ENCODE peak calls at places on chromosomes 13 and 19, in seven cellular contexts. One of them, this sample, is unnamed.

GRCh38 chr13:79541426-79542049 is 60.6 kb downstream of the NDFIP2 start:
- DNase-seq in SK-N-SH: peak; percentile 21
- DNase-seq in K562: peak; percentile 61
- DNase-seq in H1: no peak
- DNase-seq in HepG2: peak; percentile 62
- DNase-seq in GM12878: peak; percentile 49
- DNase-seq in HCT116: peak; percentile 56
- DNase-seq in this sample: peak; percentile 65

GRCh38 chr19:30160426-30160825 is 211.8 kb upstream of the ZNF536 start:
- DNase-seq in GM12878: no peak
- DNase-seq in H1: no peak
- DNase-seq in HepG2: no peak
- DNase-seq in HCT116: no peak
- DNase-seq in SK-N-SH: no peak
- DNase-seq in K562: no peak
- DNase-seq in this sample: no peak

GRCh38 chr13:34039678-34040077 is 221.7 kb downstream of the RFC3 start:
- DNase-seq in H1: no peak
- DNase-seq in K562: no peak
- DNase-seq in SK-N-SH: no peak
- DNase-seq in GM12878: no peak
- DNase-seq in HCT116: no peak
- DNase-seq in HepG2: no peak
- DNase-seq in this sample: no peak

GRCh38 chr13:60753641-60754040 is 356.6 kb downstream of the TDRD3 start:
- DNase-seq in H1: no peak
- DNase-seq in HepG2: no peak
- DNase-seq in GM12878: no peak
- DNase-seq in SK-N-SH: no peak
- DNase-seq in K562: no peak
- DNase-seq in HCT116: no peak
- DNase-seq in this sample: no peak

GRCh38 chr19:5925830-5926459 is 11.9 kb downstream of the CAPS start:
- DNase-seq in SK-N-SH: no peak
- DNase-seq in K562: no peak
- DNase-seq in HCT116: no peak
- DNase-seq in H1: no peak
- DNase-seq in GM12878: no peak
- DNase-seq in HepG2: no peak
- DNase-seq in this sample: no peak

GRCh38 chr13:97359181-97360057 is 74.5 kb upstream of the RAP2A start:
- DNase-seq in SK-N-SH: peak; percentile 66
- DNase-seq in H1: no peak
- DNase-seq in GM12878: no peak
- DNase-seq in HepG2: peak; percentile 73
- DNase-seq in HCT116: peak; percentile 44
- DNase-seq in K562: peak; percentile 71
- DNase-seq in this sample: peak; percentile 30

GRCh38 chr19:6409346-6409745 is 15.3 kb downstream of the KHSRP start:
- DNase-seq in HepG2: no peak
- DNase-seq in H1: no peak
- DNase-seq in HCT116: no peak
- DNase-seq in K562: no peak
- DNase-seq in GM12878: no peak
- DNase-seq in SK-N-SH: no peak
- DNase-seq in this sample: no peak

GRCh38 chr19:56993851-56994250 is 125.9 kb upstream of the USP29 start:
- DNase-seq in HCT116: no peak
- DNase-seq in GM12878: no peak
- DNase-seq in K562: no peak
- DNase-seq in H1: no peak
- DNase-seq in SK-N-SH: no peak
- DNase-seq in HepG2: no peak
- DNase-seq in this sample: no peak

GRCh38 chr19:35107541-35107939 is 8.1 kb upstream of the FXYD3 start:
- DNase-seq in H1: no peak
- DNase-seq in HepG2: peak; percentile 90
- DNase-seq in K562: peak; percentile 73
- DNase-seq in HCT116: peak; percentile 78
- DNase-seq in GM12878: no peak
- DNase-seq in SK-N-SH: no peak
- DNase-seq in this sample: no peak

GRCh38 chr13:106416645-106417044 is 118.8 kb downstream of the EFNB2 start:
- DNase-seq in K562: peak; percentile 14
- DNase-seq in HepG2: no peak
- DNase-seq in HCT116: no peak
- DNase-seq in GM12878: no peak
- DNase-seq in SK-N-SH: no peak
- DNase-seq in H1: no peak
- DNase-seq in this sample: peak; percentile 13

GRCh38 chr13:62846302-62846701 is 1430.7 kb upstream of the PCDH20 start:
- DNase-seq in K562: no peak
- DNase-seq in GM12878: no peak
- DNase-seq in HepG2: no peak
- DNase-seq in HCT116: peak; percentile 0
- DNase-seq in H1: no peak
- DNase-seq in SK-N-SH: no peak
- DNase-seq in this sample: no peak

GRCh38 chr19:3185482-3186376 is at the start of gene NCLN:
- DNase-seq in HepG2: peak; percentile 90
- DNase-seq in SK-N-SH: peak; percentile 96
- DNase-seq in K562: peak; percentile 96
- DNase-seq in H1: peak; percentile 95
- DNase-seq in GM12878: peak; percentile 92
- DNase-seq in HCT116: peak; percentile 91
- DNase-seq in this sample: peak; percentile 93

GRCh38 chr13:112772539-112772909 is 82.7 kb downstream of the ATP11A start:
- DNase-seq in K562: no peak
- DNase-seq in SK-N-SH: no peak
- DNase-seq in GM12878: no peak
- DNase-seq in H1: no peak
- DNase-seq in HCT116: no peak
- DNase-seq in HepG2: no peak
- DNase-seq in this sample: no peak

GRCh38 chr19:19539738-19540703 is 2.0 kb downstream of the CILP2 start:
- DNase-seq in HepG2: no peak
- DNase-seq in HCT116: peak; percentile 80
- DNase-seq in H1: peak; percentile 94
- DNase-seq in SK-N-SH: peak; percentile 93
- DNase-seq in K562: peak; percentile 92
- DNase-seq in GM12878: no peak
- DNase-seq in this sample: no peak

GRCh38 chr19:40519352-40520322 is 52.8 kb downstream of the SPTBN4 start:
- DNase-seq in GM12878: no peak
- DNase-seq in HepG2: no peak
- DNase-seq in HCT116: no peak
- DNase-seq in H1: peak; percentile 77
- DNase-seq in SK-N-SH: no peak
- DNase-seq in K562: no peak
- DNase-seq in this sample: no peak

GRCh38 chr13:67416047-67416925 is 186.2 kb upstream of the PCDH9 start:
- DNase-seq in K562: peak; percentile 35
- DNase-seq in HCT116: no peak
- DNase-seq in H1: peak; percentile 84
- DNase-seq in HepG2: peak; percentile 4
- DNase-seq in GM12878: no peak
- DNase-seq in SK-N-SH: peak; percentile 32
- DNase-seq in this sample: peak; percentile 38

GRCh38 chr19:39996218-39996810 is 546 bp upstream of the ZNF546 start:
- DNase-seq in GM12878: peak; percentile 17
- DNase-seq in H1: no peak
- DNase-seq in K562: peak; percentile 50
- DNase-seq in HCT116: peak; percentile 29
- DNase-seq in SK-N-SH: peak; percentile 62
- DNase-seq in HepG2: peak; percentile 27
- DNase-seq in this sample: peak; percentile 50

GRCh38 chr13:50033696-50034095 is 18.5 kb downstream of the KCNRG start:
- DNase-seq in GM12878: no peak
- DNase-seq in H1: no peak
- DNase-seq in HCT116: no peak
- DNase-seq in SK-N-SH: no peak
- DNase-seq in K562: no peak
- DNase-seq in HepG2: no peak
- DNase-seq in this sample: peak; percentile 6

GRCh38 chr13:21045101-21045500 is 16.3 kb downstream of the LATS2 start:
- DNase-seq in GM12878: no peak
- DNase-seq in HCT116: no peak
- DNase-seq in K562: no peak
- DNase-seq in SK-N-SH: no peak
- DNase-seq in H1: no peak
- DNase-seq in HepG2: no peak
- DNase-seq in this sample: no peak

GRCh38 chr19:44746946-44747738 is 1.4 kb upstream of the BCL3 start:
- DNase-seq in HepG2: peak; percentile 80
- DNase-seq in HCT116: peak; percentile 81
- DNase-seq in GM12878: peak; percentile 59
- DNase-seq in K562: peak; percentile 93
- DNase-seq in SK-N-SH: peak; percentile 84
- DNase-seq in H1: peak; percentile 92
- DNase-seq in this sample: peak; percentile 59
- TF ChIP-seq JUND in HepG2: no peak
- TF ChIP-seq JUND in HCT116: no peak
- TF ChIP-seq JUND in GM12878: no peak
- TF ChIP-seq JUND in K562: peak; percentile 67
- TF ChIP-seq JUND in SK-N-SH: peak; percentile 54
- TF ChIP-seq JUND in H1: peak; percentile 60
- TF ChIP-seq JUND in this sample: peak; percentile 67

GRCh38 chr19:38785187-38785699 is 3.8 kb upstream of the LGALS7B start:
- DNase-seq in K562: no peak
- DNase-seq in SK-N-SH: no peak
- DNase-seq in GM12878: no peak
- DNase-seq in HCT116: no peak
- DNase-seq in H1: no peak
- DNase-seq in HepG2: no peak
- DNase-seq in this sample: no peak

GRCh38 chr19:38781058-38781457 is 7.7 kb upstream of the LGALS7 start:
- DNase-seq in GM12878: no peak
- DNase-seq in H1: no peak
- DNase-seq in K562: peak; percentile 89
- DNase-seq in HepG2: no peak
- DNase-seq in SK-N-SH: no peak
- DNase-seq in HCT116: no peak
- DNase-seq in this sample: no peak

GRCh38 chr19:38784224-38784623 is 4.8 kb upstream of the LGALS7B start:
- DNase-seq in SK-N-SH: no peak
- DNase-seq in GM12878: no peak
- DNase-seq in HCT116: no peak
- DNase-seq in HepG2: peak; percentile 63
- DNase-seq in K562: no peak
- DNase-seq in H1: no peak
- DNase-seq in this sample: no peak

GRCh38 chr19:38788478-38789243 is at the start of gene LGALS7B:
- DNase-seq in HepG2: no peak
- DNase-seq in K562: no peak
- DNase-seq in H1: no peak
- DNase-seq in SK-N-SH: no peak
- DNase-seq in HCT116: no peak
- DNase-seq in GM12878: no peak
- DNase-seq in this sample: no peak

GRCh38 chr19:38786572-38787265 is 2.3 kb upstream of the LGALS7B start:
- DNase-seq in GM12878: no peak
- DNase-seq in H1: no peak
- DNase-seq in K562: no peak
- DNase-seq in SK-N-SH: no peak
- DNase-seq in HCT116: no peak
- DNase-seq in HepG2: no peak
- DNase-seq in this sample: no peak
- TF ChIP-seq JUND in GM12878: no peak
- TF ChIP-seq JUND in H1: no peak
- TF ChIP-seq JUND in K562: no peak
- TF ChIP-seq JUND in SK-N-SH: no peak
- TF ChIP-seq JUND in HCT116: no peak
- TF ChIP-seq JUND in HepG2: no peak
- TF ChIP-seq JUND in this sample: no peak

GRCh38 chr13:113945857-113946408 is 27.9 kb downstream of the C13orf46 start:
- DNase-seq in HepG2: no peak
- DNase-seq in K562: no peak
- DNase-seq in H1: no peak
- DNase-seq in HCT116: no peak
- DNase-seq in GM12878: no peak
- DNase-seq in SK-N-SH: peak; percentile 27
- DNase-seq in this sample: no peak
- TF ChIP-seq JUND in HepG2: no peak
- TF ChIP-seq JUND in K562: no peak
- TF ChIP-seq JUND in H1: no peak
- TF ChIP-seq JUND in HCT116: no peak
- TF ChIP-seq JUND in GM12878: no peak
- TF ChIP-seq JUND in SK-N-SH: no peak
- TF ChIP-seq JUND in this sample: no peak

DNA sequence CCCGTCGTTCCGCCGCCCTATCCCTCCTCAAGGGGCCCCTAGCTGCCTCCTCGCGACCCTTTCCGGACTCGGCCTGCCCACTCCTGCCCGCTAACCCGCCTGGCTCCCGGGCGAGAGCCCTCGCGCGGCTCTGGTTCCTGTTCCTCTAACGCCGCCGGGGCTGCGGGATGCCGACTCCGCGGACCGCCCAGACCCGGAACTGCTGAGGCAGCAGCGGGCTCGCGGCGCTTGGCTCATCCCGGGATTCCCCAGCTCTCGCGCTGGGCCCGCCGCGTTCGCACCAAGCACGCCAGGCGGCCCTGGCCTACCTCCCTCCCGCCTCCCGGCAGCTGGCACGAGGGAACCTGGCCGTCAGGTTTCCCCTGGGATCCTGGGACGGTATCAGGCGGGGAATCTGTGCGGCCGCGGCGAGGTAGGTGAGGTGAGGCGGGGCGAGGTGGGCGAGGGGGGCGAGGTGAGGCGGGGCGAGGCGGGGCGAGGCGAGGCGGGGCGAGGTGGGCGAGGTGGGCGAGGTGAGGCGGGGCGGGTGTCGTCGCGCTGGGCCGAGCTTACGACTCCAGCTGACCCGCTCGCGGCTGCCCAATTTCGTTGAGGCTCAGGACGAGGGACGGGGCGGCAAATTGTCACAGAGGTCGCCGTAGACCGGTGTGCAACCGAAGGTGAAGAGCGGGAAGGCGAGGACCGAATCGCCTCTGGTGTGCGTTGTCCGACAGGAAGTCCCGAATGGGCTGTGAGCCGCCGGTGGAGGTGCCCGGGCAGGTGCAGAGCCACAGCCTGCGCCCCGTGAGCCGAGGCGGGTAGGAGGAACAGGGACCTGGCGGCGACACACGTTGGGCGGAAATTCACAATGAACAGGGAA is at the start of the genes CCDC122 and LACC1:
- DNase-seq in GM12878: no peak
- DNase-seq in HCT116: no peak
- DNase-seq in K562: no peak
- DNase-seq in HepG2: peak; percentile 38
- DNase-seq in SK-N-SH: peak; percentile 92
- DNase-seq in H1: peak; percentile 87
- DNase-seq in this sample: peak; percentile 79
- TF ChIP-seq JUND in GM12878: no peak
- TF ChIP-seq JUND in HCT116: no peak
- TF ChIP-seq JUND in K562: no peak
- TF ChIP-seq JUND in HepG2: peak; percentile 72
- TF ChIP-seq JUND in SK-N-SH: no peak
- TF ChIP-seq JUND in H1: no peak
- TF ChIP-seq JUND in this sample: no peak